ENCODE peak calls at places on chromosomes 4 and X, in nine cellular contexts. Y is endothelial cell of umbilical vein, T is mammary epithelial cell, G is IMR-90, O is HCT116, W is K562, H is fibroblast of lung, K is osteoblast, D is neural progenitor cell. J is an unnamed sample. For H4K20me1, the result is how much of the 10 kb centered on the place peaks cover.

GRCh38 chr4:157992038-157992706 is 180.7 kb downstream of the GASK1B start:
- DNase-seq in K (no peak), H (peak), Y (peak), O (peak), W (peak), T (peak), D (peak), G (peak), J (peak)

GRCh38 chr4:76212851-76213414 is 691 bp downstream of the SCARB2 start:
- DNase-seq in T (peak), D (peak), K (no peak), G (peak), Y (peak), W (no peak), H (peak), O (no peak), J (peak)

GRCh38 chr4:6617246-6617645 is 23.2 kb upstream of the MRFAP1 start:
- DNase-seq in W (no peak), G (no peak), O (no peak), D (no peak), Y (no peak), T (no peak), K (peak), H (no peak), J (no peak)

GRCh38 chr4:69858683-69859082 is 1.3 kb downstream of the SULT1E1 start:
- DNase-seq in D (no peak), O (no peak), K (no peak), T (peak), W (no peak), G (no peak), Y (peak), H (peak), J (no peak)

GRCh38 chrX:24153175-24153795 is 3.8 kb downstream of the ZFX start:
- DNase-seq in T (peak), K (peak), H (no peak), D (peak), G (no peak), W (peak), Y (peak), O (no peak), J (peak)

GRCh38 chr4:83581411-83582288 is 45.7 kb downstream of the GPAT3 start:
- DNase-seq in G (no peak), T (no peak), Y (no peak), K (no peak), W (no peak), O (no peak), H (no peak), D (no peak), J (no peak)

GRCh38 chr4:121938282-121939092 is 13.4 kb downstream of the TRPC3 start:
- DNase-seq in G (peak), O (no peak), T (no peak), K (peak), Y (no peak), D (no peak), W (no peak), H (no peak), J (no peak)

GRCh38 chrX:44997282-44997813 is 124.4 kb downstream of the KDM6A start:
- DNase-seq in O (no peak), Y (no peak), H (no peak), T (no peak), D (no peak), K (no peak), W (no peak), G (no peak), J (no peak)

GRCh38 chr4:19739101-19739651 is 512.5 kb upstream of the SLIT2 start:
- DNase-seq in Y (peak), G (peak), W (no peak), H (peak), D (no peak), T (peak), K (no peak), O (peak), J (peak)

GRCh38 chr4:152590179-152591031 is 54.5 kb upstream of the FBXW7 start:
- DNase-seq in K (peak), O (no peak), W (no peak), G (peak), H (peak), Y (no peak), T (peak), D (no peak), J (peak)

GRCh38 chr4:185304944-185305690 is 90.6 kb downstream of the LRP2BP start:
- DNase-seq in G (peak), D (peak), O (no peak), H (peak), Y (peak), T (peak), W (no peak), K (peak), J (peak)

GRCh38 chr4:58658701-58659100 is 1548.5 kb upstream of the IGFBP7 start:
- DNase-seq in K (peak), T (no peak), Y (no peak), H (no peak), G (no peak), O (no peak), D (no peak), W (no peak), J (no peak)

GRCh38 chrX:68183612-68184214 is 249.6 kb downstream of the OPHN1 start:
- DNase-seq in W (peak), Y (peak), O (no peak), G (peak), K (no peak), H (peak), T (no peak), D (peak), J (peak)

GRCh38 chr4:142846105-142846728 is at the start of gene INPP4B:
- DNase-seq in K (peak), G (peak), W (no peak), H (peak), T (peak), Y (peak), D (peak), O (peak), J (peak)

GRCh38 chrX:107447642-107448041 is 1.8 kb upstream of the FRMPD3 start:
- DNase-seq in W (no peak), T (no peak), K (peak), G (no peak), D (no peak), O (no peak), Y (no peak), H (no peak), J (peak)

GRCh38 chr4:74223801-74224200 is 65.9 kb downstream of the MTHFD2L start:
- DNase-seq in K (no peak), O (no peak), T (peak), H (peak), D (no peak), Y (peak), G (peak), W (no peak), J (peak)

GRCh38 chr4:158729716-158730559 is 6.7 kb upstream of the PPID start:
- DNase-seq in O (peak), T (peak), H (peak), W (peak), K (peak), G (peak), D (peak), Y (peak), J (peak)

GRCh38 chrX:118566359-118566758 is 70.7 kb downstream of the DOCK11 start:
- DNase-seq in H (no peak), K (no peak), T (no peak), G (peak), W (no peak), O (no peak), Y (no peak), D (no peak), J (peak)

GRCh38 chrX:18252644-18253359 is 32.1 kb upstream of the BEND2 start:
- DNase-seq in H (peak), K (no peak), O (no peak), W (no peak), D (peak), Y (peak), G (peak), T (no peak), J (peak)

GRCh38 chrX:7788334-7788733 is 54.6 kb upstream of the VCX start:
- DNase-seq in Y (no peak), K (no peak), G (no peak), W (no peak), T (peak), H (no peak), O (no peak), D (no peak), J (no peak)

GRCh38 chr4:105227054-105227453 is 80.4 kb downstream of the TET2 start:
- DNase-seq in T (no peak), D (no peak), W (no peak), O (no peak), H (no peak), Y (no peak), K (no peak), G (no peak), J (no peak)

GRCh38 chrX:50049228-50049627 is 126.8 kb downstream of the CLCN5 start:
- DNase-seq in W (no peak), D (no peak), H (no peak), G (no peak), T (peak), K (no peak), O (no peak), Y (no peak), J (no peak)

GRCh38 chrX:148574247-148574973 is 74.0 kb downstream of the AFF2 start:
- DNase-seq in K (no peak), T (peak), Y (no peak), H (no peak), G (no peak), O (no peak), W (no peak), D (no peak), J (peak)

GRCh38 chr4:2274320-2275043 is 12.6 kb upstream of the MXD4 start:
- DNase-seq in W (no peak), D (no peak), Y (no peak), G (no peak), H (no peak), K (no peak), O (no peak), T (no peak), J (no peak)
- H4K20me1 ChIP-seq in W (under half), D (under half), Y (under half), G (under half), H (under half), K (under half), O (under half), T (under half), J (under half)

DNA sequence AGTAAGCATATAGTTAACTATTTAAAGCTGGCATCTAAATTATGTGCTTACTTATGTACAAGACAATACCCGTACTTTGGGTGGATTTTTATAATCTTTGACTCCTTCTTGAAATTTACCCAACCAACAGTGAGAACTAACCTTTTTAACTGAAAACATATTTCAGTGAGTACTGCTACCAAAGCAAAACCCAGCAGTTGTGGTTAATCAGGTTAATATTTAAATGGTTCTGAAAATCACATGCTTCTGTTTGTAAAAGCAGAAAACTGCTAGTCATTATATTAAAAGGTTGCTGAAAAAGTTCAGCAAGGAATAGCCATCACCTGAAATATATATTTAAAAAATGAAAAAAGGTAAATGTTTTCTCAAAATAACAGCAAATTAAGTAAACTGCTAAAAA is 20.0 kb downstream of the UBE2D3 start:
- DNase-seq in T (no peak), O (no peak), K (no peak), H (no peak), Y (no peak), G (no peak), W (no peak), D (no peak), J (no peak)
- H4K20me1 ChIP-seq in T (under half), O (half or more), K (half or more), H (under half), Y (under half), G (half or more), W (under half), D (half or more), J (under half)

GRCh38 chr4:1982124-1983052 is 26.4 kb downstream of the NELFA start:
- DNase-seq in G (no peak), T (no peak), O (no peak), W (no peak), D (no peak), H (no peak), Y (no peak), K (peak), J (peak)
- H4K20me1 ChIP-seq in G (under half), T (under half), O (under half), W (under half), D (under half), H (under half), Y (under half), K (under half), J (under half)

GRCh38 chrX:119604778-119605177 is 1.4 kb downstream of the NKRF start:
- DNase-seq in H (no peak), G (no peak), D (peak), O (no peak), T (no peak), Y (peak), K (peak), W (no peak), J (peak)
- H4K20me1 ChIP-seq in H (under half), G (under half), D (under half), O (under half), T (under half), Y (under half), K (under half), W (under half), J (under half)

DNA sequence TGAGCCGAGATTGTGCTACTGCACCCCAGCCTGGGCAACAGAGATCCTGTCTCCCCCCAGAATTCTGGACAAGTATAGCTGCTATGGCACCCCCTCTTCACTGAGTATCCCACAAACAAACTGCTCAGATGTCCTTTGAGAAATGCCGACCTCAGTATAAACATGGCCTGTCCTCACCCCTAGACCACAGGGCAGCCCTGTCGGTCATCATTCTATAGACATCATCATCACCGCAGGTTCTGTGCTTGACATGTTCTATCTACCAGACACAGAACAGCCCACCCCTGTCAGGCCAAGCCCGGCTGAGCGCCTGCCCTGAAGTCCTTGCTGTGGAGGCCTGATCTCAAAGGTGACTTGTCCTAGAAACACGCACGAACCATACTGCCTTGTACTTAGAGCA is 232.9 kb downstream of the DHRSX start:
- DNase-seq in O (no peak), K (no peak), D (no peak), H (no peak), T (no peak), W (no peak), Y (no peak), G (no peak), J (no peak)
- H4K20me1 ChIP-seq in O (under half), K (under half), D (under half), H (under half), T (under half), W (under half), Y (under half), G (under half), J (under half)

DNA sequence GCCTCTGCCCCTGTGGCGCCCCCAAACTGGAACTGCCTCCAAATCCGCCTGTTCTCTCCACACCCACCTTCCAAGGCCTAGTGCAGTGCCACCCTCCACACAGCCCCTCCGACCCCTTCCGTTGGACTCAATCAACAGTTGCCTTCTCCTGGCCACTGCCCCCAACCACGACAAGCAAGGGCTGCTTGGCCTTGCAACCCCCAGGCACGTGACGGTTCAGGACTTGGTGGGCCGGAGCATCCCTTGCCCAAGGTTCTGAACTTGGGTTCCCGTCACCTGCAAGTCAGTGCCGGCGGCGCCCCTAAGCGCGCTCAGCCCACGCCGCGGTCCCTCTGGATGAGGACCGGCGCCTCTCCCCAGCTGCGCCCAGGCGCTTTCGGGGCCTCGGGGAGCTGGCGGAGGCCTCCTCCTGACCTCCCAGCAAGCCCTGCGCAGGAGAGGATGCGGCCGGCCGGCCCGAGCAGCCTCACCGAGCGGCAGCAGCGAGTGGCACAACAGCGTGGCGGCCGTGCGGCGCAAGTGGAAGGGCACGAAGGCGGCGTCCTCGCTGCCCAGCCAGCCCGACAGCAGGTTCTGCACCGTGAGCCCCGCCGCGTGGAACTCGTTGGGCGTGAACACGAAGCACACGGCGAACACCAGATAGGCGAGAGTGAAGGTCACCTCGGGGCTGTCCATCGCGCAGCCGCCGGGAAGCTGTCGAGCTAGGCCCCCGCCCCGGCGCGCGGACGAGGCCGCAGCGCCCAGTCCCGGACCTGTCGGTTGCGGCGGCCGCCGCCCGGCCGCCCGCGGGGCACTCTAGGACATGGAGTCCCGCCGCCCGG is 750 bp downstream of the TMEM129 start:
- DNase-seq in H (peak), O (no peak), K (peak), D (peak), G (peak), W (peak), Y (peak), T (peak), J (peak)
- H4K20me1 ChIP-seq in H (under half), O (under half), K (under half), D (half or more), G (under half), W (under half), Y (under half), T (under half), J (under half)

DNA sequence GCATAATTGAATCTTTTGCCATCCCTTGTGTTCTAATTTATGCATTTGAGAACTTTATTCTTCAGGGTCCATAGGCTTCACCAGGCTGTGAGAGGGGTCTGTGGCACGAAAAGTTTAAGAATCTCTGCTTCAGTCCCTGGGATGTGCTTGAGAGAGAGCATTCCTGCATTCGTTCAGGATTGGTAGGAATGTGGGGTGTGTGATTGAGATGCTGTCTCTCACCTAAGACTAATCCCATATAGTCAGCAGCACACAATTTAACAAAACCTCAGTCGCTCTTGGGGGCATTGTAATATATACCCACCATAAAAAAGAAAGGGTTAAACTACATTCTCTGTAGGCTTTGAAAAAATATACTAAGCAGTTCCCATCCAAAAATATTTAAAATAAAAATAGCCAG is 41.7 kb downstream of the PTTG2 start:
- DNase-seq in T (no peak), O (no peak), G (no peak), W (no peak), D (no peak), Y (no peak), K (no peak), H (no peak), J (no peak)
- H4K20me1 ChIP-seq in T (under half), O (under half), G (under half), W (under half), D (under half), Y (under half), K (under half), H (under half), J (under half)

GRCh38 chrX:153955451-153955732 is 10.9 kb upstream of the RENBP start:
- DNase-seq in O (no peak), G (no peak), K (no peak), W (no peak), Y (no peak), T (no peak), D (no peak), H (no peak), J (no peak)

GRCh38 chrX:153953342-153953830 is 8.9 kb upstream of the RENBP start:
- DNase-seq in O (no peak), K (peak), T (peak), Y (peak), G (peak), H (peak), W (peak), D (peak), J (peak)

GRCh38 chrX:153952373-153953026 is 8.1 kb upstream of the RENBP start:
- DNase-seq in T (no peak), K (no peak), D (no peak), H (no peak), W (no peak), G (no peak), O (no peak), Y (no peak), J (no peak)

GRCh38 chrX:153954618-153955450 is 10.4 kb upstream of the RENBP start:
- DNase-seq in T (no peak), O (no peak), H (no peak), Y (no peak), K (peak), G (no peak), D (no peak), W (no peak), J (no peak)

GRCh38 chrX:153953892-153954617 is 9.6 kb upstream of the RENBP start:
- DNase-seq in K (no peak), H (no peak), D (no peak), Y (no peak), T (no peak), O (no peak), W (no peak), G (no peak), J (no peak)
- H4K20me1 ChIP-seq in K (under half), H (under half), D (under half), Y (under half), T (under half), O (under half), W (under half), G (under half), J (under half)

J was measured in GM23248.